ENCODE peak calls at places on chromosomes 2 and 18, in eight cellular contexts. V is endothelial cell, W is PC-3, E is choroid plexus epithelial cell, I is fibroblast of pulmonary artery, D is GM06990, L is ovary, U is foreskin fibroblast. C is an unnamed sample.

GRCh38 chr2:28567076-28567471 is 71.2 kb downstream of the PLB1 start:
- DNase-seq in U (peak; percentile 40), V (no peak), D (no peak), L (peak; percentile 29), I (no peak), W (no peak), E (peak; percentile 66), C (peak; percentile 37)

GRCh38 chr2:193461431-193461946 is 1266.8 kb upstream of the TMEFF2 start:
- DNase-seq in E (no peak), I (no peak), W (peak; percentile 47), L (no peak), U (no peak), V (no peak), D (no peak), C (no peak)

GRCh38 chr2:207434288-207434687 is 95.5 kb upstream of the CREB1 start:
- DNase-seq in L (no peak), V (no peak), D (no peak), I (peak; percentile 16), U (peak; percentile 37), E (no peak), W (no peak), C (no peak)

GRCh38 chr2:191012845-191013616 is 940 bp downstream of the STAT1 start:
- DNase-seq in W (no peak), L (no peak), I (peak; percentile 57), E (peak; percentile 55), D (no peak), U (peak; percentile 55), V (no peak), C (peak; percentile 23)

GRCh38 chr18:49123431-49123830 is 172.7 kb upstream of the SMAD7 start:
- DNase-seq in D (no peak), I (no peak), U (peak; percentile 34), W (no peak), L (no peak), V (no peak), E (peak; percentile 28), C (no peak)

GRCh38 chr2:240302933-240303332 is 132.5 kb upstream of the GPC1 start:
- DNase-seq in I (no peak), V (no peak), E (no peak), D (no peak), U (no peak), L (no peak), W (no peak), C (no peak)

GRCh38 chr18:11932393-11932792 is 24.3 kb upstream of the MPPE1 start:
- DNase-seq in W (no peak), I (no peak), D (no peak), U (no peak), V (no peak), E (no peak), L (no peak), C (no peak)

GRCh38 chr2:10306901-10307463 is 4.3 kb downstream of the HPCAL1 start:
- DNase-seq in L (no peak), E (no peak), W (no peak), I (no peak), D (no peak), U (no peak), V (no peak), C (no peak)

GRCh38 chr18:49813071-49813320 is 337 bp downstream of the ACAA2 start:
- DNase-seq in V (peak; percentile 48), E (peak; percentile 43), D (no peak), L (peak; percentile 52), U (peak; percentile 58), I (peak; percentile 36), W (no peak), C (peak; percentile 32)

GRCh38 chr2:65055427-65056214 is 595 bp upstream of the CEP68 start:
- DNase-seq in W (no peak), V (no peak), E (no peak), L (no peak), I (no peak), D (no peak), U (no peak), C (no peak)

GRCh38 chr2:14524803-14525080 is 107.8 kb upstream of the LRATD1 start:
- DNase-seq in L (no peak), D (no peak), W (peak; percentile 63), V (no peak), U (peak; percentile 49), E (no peak), I (no peak), C (no peak)

GRCh38 chr2:30681022-30681421 is 126.2 kb downstream of the CAPN13 start:
- DNase-seq in L (no peak), D (no peak), E (no peak), I (no peak), W (no peak), U (no peak), V (no peak), C (no peak)

GRCh38 chr2:156541229-156541628 is 105.0 kb downstream of the GPD2 start:
- DNase-seq in I (no peak), W (no peak), V (no peak), E (no peak), L (no peak), U (no peak), D (no peak), C (no peak)

GRCh38 chr2:156538083-156538504 is 101.9 kb downstream of the GPD2 start:
- DNase-seq in E (peak; percentile 26), L (no peak), U (peak; percentile 30), W (no peak), V (no peak), I (no peak), D (no peak), C (no peak)

GRCh38 chr2:156540706-156541105 is 104.5 kb downstream of the GPD2 start:
- DNase-seq in W (no peak), L (no peak), E (no peak), U (no peak), I (no peak), V (no peak), D (no peak), C (no peak)

GRCh38 chr2:156539086-156539485 is 102.9 kb downstream of the GPD2 start:
- DNase-seq in E (peak; percentile 21), W (no peak), U (no peak), V (no peak), I (no peak), D (no peak), L (no peak), C (no peak)

DNA sequence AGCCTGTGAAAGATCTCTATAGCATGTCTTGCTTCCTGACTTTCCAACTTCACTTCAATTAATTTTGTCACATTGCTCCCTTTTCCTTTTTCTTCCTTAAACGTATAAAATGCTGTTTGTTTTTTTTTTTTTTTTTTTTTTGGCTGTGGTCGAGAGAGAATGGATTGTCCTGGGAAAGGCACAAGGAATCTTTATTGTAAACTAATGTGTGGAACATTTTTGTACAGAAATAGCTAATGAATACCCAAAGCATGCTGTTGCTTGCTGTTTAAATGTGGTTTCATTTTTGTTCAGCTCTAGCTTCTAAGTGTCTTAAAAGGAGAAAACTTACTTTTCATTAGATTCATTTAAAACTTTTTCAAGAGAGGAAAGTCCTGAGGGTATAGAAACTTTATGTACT is 105.5 kb downstream of the GPD2 start:
- DNase-seq in W (no peak), U (no peak), I (no peak), D (no peak), E (no peak), L (no peak), V (no peak), C (no peak)
- TF ChIP-seq CTCF in W (no peak), U (no peak), I (no peak), D (no peak), E (no peak), L (no peak), V (no peak), C (no peak)

GRCh38 chr2:127455566-127456493 is 37.6 kb downstream of the PROC start:
- DNase-seq in L (no peak), I (no peak), V (no peak), D (no peak), E (no peak), U (no peak), W (no peak), C (no peak)

GRCh38 chr2:127454595-127455565 is 36.7 kb downstream of the PROC start:
- DNase-seq in E (no peak), W (peak; percentile 49), V (no peak), I (no peak), D (no peak), U (no peak), L (no peak), C (no peak)

GRCh38 chr2:127453013-127453391 is 34.8 kb downstream of the PROC start:
- DNase-seq in D (no peak), E (no peak), U (no peak), W (no peak), L (no peak), I (no peak), V (no peak), C (no peak)

GRCh38 chr2:127451981-127452380 is 33.8 kb downstream of the PROC start:
- DNase-seq in W (no peak), L (no peak), V (no peak), D (no peak), I (no peak), U (peak; percentile 63), E (no peak), C (no peak)

DNA sequence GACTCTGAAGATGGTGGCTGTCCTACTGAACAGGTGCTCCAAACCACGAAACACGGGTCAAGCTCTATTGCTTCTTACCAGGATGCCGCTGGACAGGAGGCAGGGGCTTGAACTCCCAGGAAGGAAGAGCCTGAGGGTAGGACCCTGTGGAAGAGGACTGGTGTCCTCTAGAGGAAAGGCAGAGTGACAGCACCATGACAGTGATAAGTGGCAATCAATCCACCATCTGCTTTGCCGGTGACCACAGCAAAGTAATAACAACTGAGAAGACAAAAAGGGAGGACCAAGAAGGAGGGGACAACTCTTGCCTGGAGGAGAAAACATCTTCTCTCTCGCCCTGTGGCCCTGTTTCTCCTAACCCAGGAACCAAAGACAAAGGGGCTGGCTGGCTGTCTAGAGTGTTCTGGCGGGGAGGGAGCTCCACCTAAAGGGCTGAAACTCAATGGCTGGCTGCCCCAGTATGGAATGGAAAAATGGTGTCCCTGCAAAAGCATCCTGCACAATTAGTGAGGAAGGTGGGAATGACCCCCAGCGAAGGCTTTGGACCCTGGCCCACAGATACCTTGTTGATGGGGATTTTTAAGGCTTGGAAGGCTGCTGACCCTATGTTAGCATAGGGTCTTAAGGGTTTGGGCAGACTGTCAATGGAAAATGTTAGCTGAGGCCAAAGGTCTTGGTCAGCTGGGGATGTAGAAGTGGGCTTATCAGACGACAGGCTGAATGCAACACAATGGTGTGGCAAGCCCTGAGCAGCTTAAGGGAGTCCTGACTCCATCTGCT is 35.4 kb downstream of the PROC start:
- DNase-seq in V (no peak), L (no peak), W (peak; percentile 29), D (no peak), U (peak; percentile 38), E (peak; percentile 25), I (peak; percentile 17), C (no peak)
- TF ChIP-seq CTCF in V (no peak), L (no peak), W (peak; percentile 55), D (peak; percentile 15), U (peak; percentile 22), E (peak; percentile 47), I (peak; percentile 21), C (no peak)

GRCh38 chr2:37809525-37809924 is 115.6 kb upstream of the RMDN2 start:
- DNase-seq in V (peak; percentile 25), D (no peak), I (peak; percentile 77), E (peak; percentile 74), U (peak; percentile 81), L (peak; percentile 27), W (peak; percentile 79), C (peak; percentile 44)
- TF ChIP-seq CTCF in V (peak; percentile 59), D (peak; percentile 27), I (peak; percentile 72), E (peak; percentile 70), U (peak; percentile 46), L (peak; percentile 41), W (peak; percentile 84), C (peak; percentile 34)

DNA sequence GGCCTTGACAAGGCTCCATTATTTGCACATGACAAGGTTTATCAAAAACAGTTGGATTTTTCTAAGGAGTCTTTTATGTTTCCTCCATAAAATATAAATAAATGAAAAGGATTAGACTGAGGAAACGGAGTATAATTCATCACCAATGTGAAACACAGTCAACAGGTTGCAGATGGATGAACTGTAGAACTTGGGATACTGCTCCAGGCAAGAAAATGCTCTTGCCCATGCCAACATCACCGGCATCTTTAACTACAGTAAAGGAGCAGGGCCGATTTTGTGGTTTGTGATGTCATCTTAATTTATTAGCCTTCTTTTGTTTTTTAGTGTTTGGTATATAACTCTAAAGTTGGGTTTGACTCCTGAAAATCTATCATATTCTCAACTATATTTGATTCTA is 577.3 kb downstream of the EPHA4 start:
- DNase-seq in V (no peak), D (no peak), I (no peak), U (no peak), W (no peak), E (no peak), L (no peak), C (no peak)
- TF ChIP-seq CTCF in V (no peak), D (no peak), I (no peak), U (no peak), W (no peak), E (no peak), L (no peak), C (no peak)